ENCODE peak calls at places on chromosomes 6 and 20, in seven cellular contexts. One of them, this sample, is unnamed.
A peak's percentile ranks its signal among the peaks of the same experiment; 100 is the strongest.

GRCh38 chr20:25035924-25036323 is 22.0 kb downstream of the ACSS1 start:
- DNase-seq in CD8-positive, alpha-beta T cell: no peak
- DNase-seq in WERI-Rb-1: no peak
- DNase-seq in Caco-2: no peak
- DNase-seq in fibroblast of pulmonary artery: no peak
- DNase-seq in kidney: peak; percentile 3
- DNase-seq in AG09309: no peak
- DNase-seq in this sample: no peak

GRCh38 chr6:4967301-4968030 is 36.4 kb downstream of the RPP40 start:
- DNase-seq in CD8-positive, alpha-beta T cell: no peak
- DNase-seq in WERI-Rb-1: no peak
- DNase-seq in Caco-2: no peak
- DNase-seq in fibroblast of pulmonary artery: peak; percentile 19
- DNase-seq in kidney: no peak
- DNase-seq in AG09309: no peak
- DNase-seq in this sample: no peak

GRCh38 chr6:82415820-82416219 is 52.2 kb downstream of the TPBG start:
- DNase-seq in CD8-positive, alpha-beta T cell: no peak
- DNase-seq in WERI-Rb-1: no peak
- DNase-seq in Caco-2: no peak
- DNase-seq in fibroblast of pulmonary artery: peak; percentile 14
- DNase-seq in kidney: no peak
- DNase-seq in AG09309: no peak
- DNase-seq in this sample: no peak

GRCh38 chr20:43914697-43915208 is at the start of gene TOX2:
- DNase-seq in CD8-positive, alpha-beta T cell: peak; percentile 43
- DNase-seq in WERI-Rb-1: no peak
- DNase-seq in Caco-2: peak; percentile 43
- DNase-seq in fibroblast of pulmonary artery: peak; percentile 49
- DNase-seq in kidney: no peak
- DNase-seq in AG09309: no peak
- DNase-seq in this sample: no peak

GRCh38 chr20:24660651-24661050 is 191.2 kb downstream of the SYNDIG1 start:
- DNase-seq in CD8-positive, alpha-beta T cell: no peak
- DNase-seq in WERI-Rb-1: no peak
- DNase-seq in Caco-2: no peak
- DNase-seq in fibroblast of pulmonary artery: no peak
- DNase-seq in kidney: peak; percentile 51
- DNase-seq in AG09309: no peak
- DNase-seq in this sample: no peak

GRCh38 chr20:20513720-20514119 is 145.8 kb downstream of the INSM1 start:
- DNase-seq in CD8-positive, alpha-beta T cell: no peak
- DNase-seq in WERI-Rb-1: no peak
- DNase-seq in Caco-2: no peak
- DNase-seq in fibroblast of pulmonary artery: no peak
- DNase-seq in kidney: no peak
- DNase-seq in AG09309: no peak
- DNase-seq in this sample: no peak

GRCh38 chr6:88380083-88380482 is 213.9 kb upstream of the CNR1 start:
- DNase-seq in CD8-positive, alpha-beta T cell: no peak
- DNase-seq in WERI-Rb-1: no peak
- DNase-seq in Caco-2: no peak
- DNase-seq in fibroblast of pulmonary artery: peak; percentile 82
- DNase-seq in kidney: peak; percentile 74
- DNase-seq in AG09309: peak; percentile 4
- DNase-seq in this sample: peak; percentile 19

GRCh38 chr6:108562503-108562993 is 1.8 kb downstream of the FOXO3 start:
- DNase-seq in CD8-positive, alpha-beta T cell: no peak
- DNase-seq in WERI-Rb-1: peak; percentile 72
- DNase-seq in Caco-2: peak; percentile 83
- DNase-seq in fibroblast of pulmonary artery: peak; percentile 83
- DNase-seq in kidney: peak; percentile 82
- DNase-seq in AG09309: no peak
- DNase-seq in this sample: no peak

GRCh38 chr6:43877463-43878126 is 107.6 kb downstream of the VEGFA start:
- DNase-seq in CD8-positive, alpha-beta T cell: no peak
- DNase-seq in WERI-Rb-1: no peak
- DNase-seq in Caco-2: no peak
- DNase-seq in fibroblast of pulmonary artery: no peak
- DNase-seq in kidney: peak; percentile 46
- DNase-seq in AG09309: no peak
- DNase-seq in this sample: no peak

GRCh38 chr20:46990017-46990810 is 95.6 kb downstream of the EYA2 start:
- DNase-seq in CD8-positive, alpha-beta T cell: no peak
- DNase-seq in WERI-Rb-1: no peak
- DNase-seq in Caco-2: no peak
- DNase-seq in fibroblast of pulmonary artery: no peak
- DNase-seq in kidney: no peak
- DNase-seq in AG09309: no peak
- DNase-seq in this sample: no peak

GRCh38 chr6:147986891-147987290 is 355.7 kb upstream of the SASH1 start:
- DNase-seq in CD8-positive, alpha-beta T cell: no peak
- DNase-seq in WERI-Rb-1: no peak
- DNase-seq in Caco-2: no peak
- DNase-seq in fibroblast of pulmonary artery: peak; percentile 3
- DNase-seq in kidney: no peak
- DNase-seq in AG09309: no peak
- DNase-seq in this sample: no peak

GRCh38 chr6:117956386-117956785 is 49.3 kb downstream of the SLC35F1 start:
- DNase-seq in CD8-positive, alpha-beta T cell: no peak
- DNase-seq in WERI-Rb-1: no peak
- DNase-seq in Caco-2: no peak
- DNase-seq in fibroblast of pulmonary artery: no peak
- DNase-seq in kidney: no peak
- DNase-seq in AG09309: no peak
- DNase-seq in this sample: no peak

GRCh38 chr20:17505664-17506517 is 25.3 kb downstream of the BFSP1 start:
- DNase-seq in CD8-positive, alpha-beta T cell: peak; percentile 45
- DNase-seq in WERI-Rb-1: no peak
- DNase-seq in Caco-2: no peak
- DNase-seq in fibroblast of pulmonary artery: peak; percentile 50
- DNase-seq in kidney: peak; percentile 69
- DNase-seq in AG09309: no peak
- DNase-seq in this sample: no peak

GRCh38 chr6:30615219-30615957 is 1.7 kb downstream of the PPP1R10 start:
- DNase-seq in CD8-positive, alpha-beta T cell: peak; percentile 42
- DNase-seq in WERI-Rb-1: peak; percentile 63
- DNase-seq in Caco-2: peak; percentile 66
- DNase-seq in fibroblast of pulmonary artery: peak; percentile 94
- DNase-seq in kidney: no peak
- DNase-seq in AG09309: peak; percentile 62
- DNase-seq in this sample: no peak

GRCh38 chr20:10619427-10619826 is 54.4 kb downstream of the JAG1 start:
- DNase-seq in CD8-positive, alpha-beta T cell: no peak
- DNase-seq in WERI-Rb-1: no peak
- DNase-seq in Caco-2: no peak
- DNase-seq in fibroblast of pulmonary artery: peak; percentile 91
- DNase-seq in kidney: no peak
- DNase-seq in AG09309: peak; percentile 94
- DNase-seq in this sample: peak; percentile 85

GRCh38 chr6:27303613-27304272 is 8.3 kb downstream of the POM121L2 start:
- DNase-seq in CD8-positive, alpha-beta T cell: no peak
- DNase-seq in WERI-Rb-1: no peak
- DNase-seq in Caco-2: no peak
- DNase-seq in fibroblast of pulmonary artery: no peak
- DNase-seq in kidney: no peak
- DNase-seq in AG09309: no peak
- DNase-seq in this sample: no peak

GRCh38 chr20:37356961-37357371 is 11.0 kb downstream of the SRC start:
- DNase-seq in CD8-positive, alpha-beta T cell: no peak
- DNase-seq in WERI-Rb-1: no peak
- DNase-seq in Caco-2: peak; percentile 44
- DNase-seq in fibroblast of pulmonary artery: no peak
- DNase-seq in kidney: no peak
- DNase-seq in AG09309: no peak
- DNase-seq in this sample: no peak

GRCh38 chr6:142300302-142300701 is 1.5 kb upstream of the ADGRG6 start:
- DNase-seq in CD8-positive, alpha-beta T cell: no peak
- DNase-seq in WERI-Rb-1: no peak
- DNase-seq in Caco-2: no peak
- DNase-seq in fibroblast of pulmonary artery: no peak
- DNase-seq in kidney: no peak
- DNase-seq in AG09309: no peak
- DNase-seq in this sample: no peak

GRCh38 chr20:47019106-47019824 is 124.6 kb downstream of the EYA2 start:
- DNase-seq in CD8-positive, alpha-beta T cell: no peak
- DNase-seq in WERI-Rb-1: no peak
- DNase-seq in Caco-2: no peak
- DNase-seq in fibroblast of pulmonary artery: no peak
- DNase-seq in kidney: peak; percentile 81
- DNase-seq in AG09309: peak; percentile 91
- DNase-seq in this sample: peak; percentile 56

GRCh38 chr6:131792091-131792496 is 15.7 kb upstream of the ENPP1 start:
- DNase-seq in CD8-positive, alpha-beta T cell: no peak
- DNase-seq in WERI-Rb-1: no peak
- DNase-seq in Caco-2: no peak
- DNase-seq in fibroblast of pulmonary artery: no peak
- DNase-seq in kidney: no peak
- DNase-seq in AG09309: peak; percentile 66
- DNase-seq in this sample: no peak

GRCh38 chr6:337782-338464 is 45.6 kb downstream of the DUSP22 start:
- DNase-seq in CD8-positive, alpha-beta T cell: no peak
- DNase-seq in WERI-Rb-1: no peak
- DNase-seq in Caco-2: no peak
- DNase-seq in fibroblast of pulmonary artery: no peak
- DNase-seq in kidney: no peak
- DNase-seq in AG09309: no peak
- DNase-seq in this sample: no peak

GRCh38 chr6:112481256-112481655 is 134.1 kb downstream of the RFPL4B start:
- DNase-seq in CD8-positive, alpha-beta T cell: no peak
- DNase-seq in WERI-Rb-1: no peak
- DNase-seq in Caco-2: no peak
- DNase-seq in fibroblast of pulmonary artery: no peak
- DNase-seq in kidney: no peak
- DNase-seq in AG09309: no peak
- DNase-seq in this sample: no peak

GRCh38 chr6:98014791-98015201 is 731.8 kb upstream of the MMS22L start:
- DNase-seq in CD8-positive, alpha-beta T cell: no peak
- DNase-seq in WERI-Rb-1: no peak
- DNase-seq in Caco-2: no peak
- DNase-seq in fibroblast of pulmonary artery: no peak
- DNase-seq in kidney: no peak
- DNase-seq in AG09309: no peak
- DNase-seq in this sample: no peak

GRCh38 chr20:61169870-61170269 is 82.2 kb upstream of the CDH4 start:
- DNase-seq in CD8-positive, alpha-beta T cell: no peak
- DNase-seq in WERI-Rb-1: no peak
- DNase-seq in Caco-2: peak; percentile 29
- DNase-seq in fibroblast of pulmonary artery: no peak
- DNase-seq in kidney: no peak
- DNase-seq in AG09309: no peak
- DNase-seq in this sample: no peak

GRCh38 chr20:62337558-62338293 is 29.4 kb downstream of the LAMA5 start:
- DNase-seq in CD8-positive, alpha-beta T cell: no peak
- DNase-seq in WERI-Rb-1: no peak
- DNase-seq in Caco-2: no peak
- DNase-seq in fibroblast of pulmonary artery: no peak
- DNase-seq in kidney: peak; percentile 76
- DNase-seq in AG09309: no peak
- DNase-seq in this sample: no peak

GRCh38 chr6:54214286-54214685 is 94.0 kb upstream of the TINAG start:
- DNase-seq in CD8-positive, alpha-beta T cell: no peak
- DNase-seq in WERI-Rb-1: no peak
- DNase-seq in Caco-2: no peak
- DNase-seq in fibroblast of pulmonary artery: no peak
- DNase-seq in kidney: no peak
- DNase-seq in AG09309: no peak
- DNase-seq in this sample: no peak

GRCh38 chr20:62656205-62656918 is 14.1 kb downstream of the SLCO4A1 start:
- DNase-seq in CD8-positive, alpha-beta T cell: no peak
- DNase-seq in WERI-Rb-1: no peak
- DNase-seq in Caco-2: no peak
- DNase-seq in fibroblast of pulmonary artery: no peak
- DNase-seq in kidney: no peak
- DNase-seq in AG09309: no peak
- DNase-seq in this sample: no peak

GRCh38 chr20:2089447-2089846 is 12.2 kb upstream of the STK35 start:
- DNase-seq in CD8-positive, alpha-beta T cell: no peak
- DNase-seq in WERI-Rb-1: no peak
- DNase-seq in Caco-2: no peak
- DNase-seq in fibroblast of pulmonary artery: no peak
- DNase-seq in kidney: no peak
- DNase-seq in AG09309: no peak
- DNase-seq in this sample: no peak

GRCh38 chr20:2088904-2089303 is 12.7 kb upstream of the STK35 start:
- DNase-seq in CD8-positive, alpha-beta T cell: no peak
- DNase-seq in WERI-Rb-1: no peak
- DNase-seq in Caco-2: no peak
- DNase-seq in fibroblast of pulmonary artery: no peak
- DNase-seq in kidney: no peak
- DNase-seq in AG09309: no peak
- DNase-seq in this sample: no peak

GRCh38 chr20:2093883-2094282 is 7.7 kb upstream of the STK35 start:
- DNase-seq in CD8-positive, alpha-beta T cell: no peak
- DNase-seq in WERI-Rb-1: no peak
- DNase-seq in Caco-2: no peak
- DNase-seq in fibroblast of pulmonary artery: no peak
- DNase-seq in kidney: no peak
- DNase-seq in AG09309: no peak
- DNase-seq in this sample: no peak

GRCh38 chr20:2093200-2093781 is 8.3 kb upstream of the STK35 start:
- DNase-seq in CD8-positive, alpha-beta T cell: peak; percentile 21
- DNase-seq in WERI-Rb-1: peak; percentile 58
- DNase-seq in Caco-2: peak; percentile 62
- DNase-seq in fibroblast of pulmonary artery: peak; percentile 17
- DNase-seq in kidney: no peak
- DNase-seq in AG09309: no peak
- DNase-seq in this sample: no peak
- TF ChIP-seq CTCF in CD8-positive, alpha-beta T cell: peak; percentile 21
- TF ChIP-seq CTCF in WERI-Rb-1: peak; percentile 83
- TF ChIP-seq CTCF in Caco-2: peak; percentile 69
- TF ChIP-seq CTCF in fibroblast of pulmonary artery: peak; percentile 66
- TF ChIP-seq CTCF in kidney: peak; percentile 42
- TF ChIP-seq CTCF in AG09309: peak; percentile 55
- TF ChIP-seq CTCF in this sample: peak; percentile 51

GRCh38 chr6:24743944-24744335 is 25.0 kb upstream of the C6orf62 start:
- DNase-seq in CD8-positive, alpha-beta T cell: no peak
- DNase-seq in WERI-Rb-1: no peak
- DNase-seq in Caco-2: no peak
- DNase-seq in fibroblast of pulmonary artery: no peak
- DNase-seq in kidney: no peak
- DNase-seq in AG09309: no peak
- DNase-seq in this sample: no peak
- H3K4me3 ChIP-seq in CD8-positive, alpha-beta T cell: no peak overlapping the region
- H3K4me3 ChIP-seq in WERI-Rb-1: no peak overlapping the region
- H3K4me3 ChIP-seq in Caco-2: no peak overlapping the region
- H3K4me3 ChIP-seq in fibroblast of pulmonary artery: no peak overlapping the region
- H3K4me3 ChIP-seq in kidney: no peak overlapping the region
- H3K4me3 ChIP-seq in AG09309: no peak overlapping the region
- H3K4me3 ChIP-seq in this sample: no peak overlapping the region

GRCh38 chr6:32835167-32835893 is 3.2 kb downstream of the TAP2 start:
- DNase-seq in CD8-positive, alpha-beta T cell: no peak
- DNase-seq in WERI-Rb-1: no peak
- DNase-seq in Caco-2: no peak
- DNase-seq in fibroblast of pulmonary artery: no peak
- DNase-seq in kidney: peak; percentile 67
- DNase-seq in AG09309: no peak
- DNase-seq in this sample: no peak
- TF ChIP-seq CTCF in CD8-positive, alpha-beta T cell: no peak
- TF ChIP-seq CTCF in WERI-Rb-1: no peak
- TF ChIP-seq CTCF in Caco-2: no peak
- TF ChIP-seq CTCF in fibroblast of pulmonary artery: no peak
- TF ChIP-seq CTCF in kidney: no peak
- TF ChIP-seq CTCF in AG09309: no peak
- TF ChIP-seq CTCF in this sample: no peak

GRCh38 chr6:144062757-144063156 is 32.6 kb downstream of the SF3B5 start:
- DNase-seq in CD8-positive, alpha-beta T cell: no peak
- DNase-seq in WERI-Rb-1: no peak
- DNase-seq in Caco-2: no peak
- DNase-seq in fibroblast of pulmonary artery: no peak
- DNase-seq in kidney: no peak
- DNase-seq in AG09309: no peak
- DNase-seq in this sample: no peak
- H3K4me3 ChIP-seq in CD8-positive, alpha-beta T cell: peak overlapping the region; percentile 97
- H3K4me3 ChIP-seq in WERI-Rb-1: peak overlapping the region; percentile 80
- H3K4me3 ChIP-seq in Caco-2: no peak overlapping the region
- H3K4me3 ChIP-seq in fibroblast of pulmonary artery: no peak overlapping the region
- H3K4me3 ChIP-seq in kidney: peak overlapping the region; percentile 67
- H3K4me3 ChIP-seq in AG09309: no peak overlapping the region
- H3K4me3 ChIP-seq in this sample: no peak overlapping the region